ENCODE peak calls at places on chromosomes 13 and 19, in four cellular contexts. B, Y, M and F are unnamed samples.

GRCh38 chr13:28415994-28416411 is 78.9 kb downstream of the FLT1 start:
- DNase-seq in Y (no peak), M (no peak), B (no peak), F (no peak)

GRCh38 chr19:17209126-17210036 is 5.8 kb upstream of the USE1 start:
- DNase-seq in M (peak), Y (no peak), B (no peak), F (no peak)

GRCh38 chr13:30745917-30746686 is 10.8 kb downstream of the ALOX5AP start:
- DNase-seq in Y (no peak), B (no peak), M (no peak), F (peak)

GRCh38 chr13:42064259-42064658 is 15.8 kb downstream of the DGKH start:
- DNase-seq in Y (no peak), B (no peak), M (no peak), F (no peak)

GRCh38 chr13:99050983-99051488 is 73.2 kb upstream of the DOCK9 start:
- DNase-seq in Y (no peak), M (no peak), B (no peak), F (no peak)

GRCh38 chr19:56110515-56111448 is 10.3 kb downstream of the ZNF787 start:
- DNase-seq in B (peak), M (no peak), Y (no peak), F (peak)

GRCh38 chr13:56861472-56861871 is 279.2 kb upstream of the PRR20A start:
- DNase-seq in Y (no peak), B (no peak), M (no peak), F (no peak)

GRCh38 chr13:33875658-33876401 is 57.9 kb downstream of the RFC3 start:
- DNase-seq in M (no peak), Y (no peak), B (no peak), F (no peak)

GRCh38 chr13:101523732-101524131 is 71.3 kb downstream of the ITGBL1 start:
- DNase-seq in Y (no peak), B (no peak), M (peak), F (no peak)

GRCh38 chr13:98129059-98129741 is 13.7 kb upstream of the FARP1 start:
- DNase-seq in Y (no peak), M (no peak), B (no peak), F (no peak)

GRCh38 chr13:52615817-52616216 is 26.4 kb upstream of the HNRNPA1L2 start:
- DNase-seq in B (no peak), Y (no peak), M (no peak), F (no peak)

GRCh38 chr13:45851171-45851889 is at the start of gene SIAH3:
- DNase-seq in Y (no peak), M (no peak), B (no peak), F (no peak)

GRCh38 chr19:6260376-6260775 is 19.4 kb downstream of the MLLT1 start:
- DNase-seq in Y (no peak), B (no peak), M (no peak), F (no peak)